ENCODE peak calls at places on chromosomes 1 and 21, in eight cellular contexts. L is RWPE1, T is astrocyte of the cerebellum, P is H7, Y is left ventricle myocardium superior, E is AML-193, I is neural progenitor cell, X is A172. C is an unnamed sample.

GRCh38 chr1:77513839-77514763 is 168.4 kb downstream of the ZZZ3 start:
- DNase-seq in Y (no peak), L (no peak), E (no peak), X (peak), I (peak), T (peak), P (no peak), C (no peak)

GRCh38 chr1:207336559-207337467 is 15.3 kb downstream of the CD55 start:
- DNase-seq in X (no peak), P (no peak), E (no peak), Y (no peak), I (no peak), L (peak), T (no peak), C (peak)

GRCh38 chr1:38018864-38019343 is 6.4 kb downstream of the UTP11 start:
- DNase-seq in X (peak), T (no peak), E (peak), L (no peak), I (no peak), P (peak), Y (no peak), C (no peak)

GRCh38 chr21:42534361-42534900 is 20.8 kb downstream of the SLC37A1 start:
- DNase-seq in I (no peak), P (no peak), E (no peak), Y (no peak), T (no peak), X (no peak), L (no peak), C (no peak)

GRCh38 chr1:31798433-31799195 is 17.2 kb downstream of the SPOCD1 start:
- DNase-seq in L (peak), X (peak), I (no peak), T (peak), E (no peak), Y (no peak), P (peak), C (peak)

GRCh38 chr1:153478692-153479618 is 18.5 kb upstream of the S100A7 start:
- DNase-seq in I (no peak), E (no peak), X (no peak), L (no peak), P (no peak), Y (no peak), T (no peak), C (no peak)

GRCh38 chr1:158506369-158506987 is 34.5 kb downstream of the OR10R2 start:
- DNase-seq in E (peak), T (no peak), Y (no peak), P (peak), I (peak), L (no peak), X (no peak), C (no peak)

GRCh38 chr1:245952383-245952989 is 554.6 kb downstream of the SMYD3 start:
- DNase-seq in P (no peak), T (no peak), L (no peak), I (no peak), X (no peak), E (no peak), Y (no peak), C (no peak)

GRCh38 chr1:3775498-3776230 is 3.1 kb downstream of the SMIM1 start:
- DNase-seq in X (peak), Y (peak), I (peak), L (peak), P (peak), T (peak), E (peak), C (peak)

GRCh38 chr21:25733859-25734653 is 648 bp downstream of the ATP5PF start:
- DNase-seq in T (no peak), X (peak), P (no peak), E (peak), Y (peak), L (no peak), I (no peak), C (peak)

GRCh38 chr1:56788588-56788987 is 30.6 kb downstream of the FYB2 start:
- DNase-seq in T (no peak), L (no peak), E (no peak), P (no peak), I (no peak), X (no peak), Y (peak), C (no peak)

GRCh38 chr1:64183985-64184440 is 19.4 kb upstream of the UBE2U start:
- DNase-seq in L (peak), E (no peak), I (no peak), T (no peak), P (no peak), Y (no peak), X (no peak), C (no peak)

GRCh38 chr21:45935628-45936027 is 45.9 kb upstream of the COL6A1 start:
- DNase-seq in Y (no peak), P (peak), L (no peak), I (peak), T (peak), E (no peak), X (peak), C (no peak)

GRCh38 chr1:20974069-20974468 is 187.0 kb upstream of the HP1BP3 start:
- DNase-seq in P (no peak), Y (no peak), E (no peak), I (no peak), X (no peak), T (no peak), L (no peak), C (no peak)

GRCh38 chr1:228986093-228986904 is 251.0 kb downstream of the RHOU start:
- DNase-seq in X (no peak), I (no peak), P (peak), E (no peak), Y (peak), T (peak), L (no peak), C (no peak)